ENCODE peak calls at places on chromosomes 3 and 15, in five cellular contexts. Y is lower lobe of right lung, F is heart right ventricle, S is stomach, T is right lobe of liver. N is an unnamed sample. For H3K4me1, the result is how much of the 10 kb centered on the place peaks cover.

GRCh38 chr15:35080226-35080625 is 4.9 kb downstream of the NANOGP8 start:
- DNase-seq in Y (no peak), F (no peak), S (no peak), T (no peak), N (no peak)

GRCh38 chr3:105139851-105140560 is 226.7 kb upstream of the ALCAM start:
- DNase-seq in Y (peak), F (no peak), S (no peak), T (peak), N (no peak)

GRCh38 chr3:99614768-99615167 is 23.6 kb upstream of the COL8A1 start:
- DNase-seq in Y (no peak), F (no peak), S (no peak), T (no peak), N (no peak)

GRCh38 chr15:74383695-74384565 is 16.5 kb upstream of the CYP11A1 start:
- DNase-seq in Y (no peak), F (no peak), S (peak), T (peak), N (no peak)

GRCh38 chr3:86930831-86931230 is 60.1 kb downstream of the VGLL3 start:
- DNase-seq in Y (no peak), F (no peak), S (no peak), T (no peak), N (no peak)

GRCh38 chr3:17233398-17233800 is 348.6 kb downstream of the PLCL2 start:
- DNase-seq in Y (no peak), F (no peak), S (no peak), T (no peak), N (no peak)

GRCh38 chr3:50250514-50250913 is 14.5 kb downstream of the GNAI2 start:
- DNase-seq in Y (no peak), F (no peak), S (no peak), T (no peak), N (no peak)

GRCh38 chr3:37453393-37454391 is 279.3 kb upstream of the LRRFIP2 start:
- DNase-seq in Y (peak), F (peak), S (peak), T (peak), N (peak)

GRCh38 chr15:98699591-98700424 is 51.5 kb downstream of the IGF1R start:
- DNase-seq in Y (no peak), F (no peak), S (no peak), T (no peak), N (no peak)

GRCh38 chr15:100129677-100130076 is 212.1 kb downstream of the ADAMTS17 start:
- DNase-seq in Y (no peak), F (no peak), S (no peak), T (no peak), N (no peak)

DNA sequence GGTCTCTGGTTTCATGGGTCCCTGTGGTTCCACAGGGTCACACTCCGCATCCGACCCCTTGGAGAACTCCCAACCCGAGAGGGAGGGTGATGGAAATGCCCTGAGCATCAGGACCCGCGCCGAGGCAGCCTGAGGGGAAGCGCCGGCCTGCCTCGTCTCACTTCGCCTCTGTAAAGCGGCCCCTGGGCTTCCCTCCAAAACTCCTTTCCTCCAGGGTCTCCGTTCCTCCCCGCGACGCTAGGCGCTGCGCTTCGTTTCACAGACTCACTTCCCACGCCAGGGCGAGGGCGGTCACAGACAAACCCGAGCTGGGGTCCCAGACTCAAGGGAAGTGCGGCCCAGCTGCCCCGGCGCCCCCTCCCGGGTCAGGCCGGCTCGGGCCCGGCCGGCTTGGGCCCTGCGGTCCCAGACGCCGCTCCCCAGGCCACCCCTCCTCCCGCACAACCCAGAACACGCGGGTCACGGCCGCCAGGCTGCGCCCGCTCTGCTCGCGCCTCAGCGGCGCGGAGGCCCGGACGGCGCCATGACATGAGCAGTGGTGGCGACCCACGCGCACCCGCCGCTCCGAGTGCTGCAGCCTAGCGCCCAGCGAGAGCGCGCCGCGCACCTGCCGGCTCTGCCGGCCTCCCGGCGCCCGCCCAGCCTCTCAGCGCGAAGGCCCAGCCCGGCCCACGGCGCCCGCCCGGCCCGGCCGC is 619 bp downstream of the NUP210 start:
- DNase-seq in Y (peak), F (peak), S (peak), T (peak), N (no peak)
- H3K4me1 ChIP-seq in Y (under half), F (under half), S (under half), T (under half), N (under half)

GRCh38 chr3:189488241-189488767 is 142.9 kb upstream of the TP63 start:
- DNase-seq in Y (no peak), F (no peak), S (no peak), T (no peak), N (no peak)

GRCh38 chr3:189490749-189491148 is 140.4 kb upstream of the TP63 start:
- DNase-seq in Y (no peak), F (no peak), S (no peak), T (no peak), N (no peak)

GRCh38 chr3:189493271-189493670 is 137.9 kb upstream of the TP63 start:
- DNase-seq in Y (no peak), F (no peak), S (no peak), T (no peak), N (no peak)

GRCh38 chr3:189486556-189486955 is 144.6 kb upstream of the TP63 start:
- DNase-seq in Y (no peak), F (no peak), S (no peak), T (no peak), N (no peak)

GRCh38 chr3:189490337-189490736 is 140.9 kb upstream of the TP63 start:
- DNase-seq in Y (no peak), F (no peak), S (no peak), T (no peak), N (no peak)
- TF ChIP-seq CTCF in Y (no peak), F (no peak), S (no peak), T (no peak), N (no peak)

GRCh38 chr3:149816326-149816725 is 3.3 kb downstream of the RNF13 start:
- DNase-seq in Y (no peak), F (no peak), S (no peak), T (no peak), N (no peak)
- H3K4me1 ChIP-seq in Y (half or more), F (under half), S (under half), T (under half), N (under half)

GRCh38 chr3:66039590-66039887 is 821 bp upstream of the MAGI1 start:
- DNase-seq in Y (peak), F (peak), S (peak), T (peak), N (no peak)
- TF ChIP-seq CTCF in Y (no peak), F (no peak), S (no peak), T (no peak), N (no peak)

N was measured in ascending aorta.